ENCODE peak calls at places on chromosomes 16 and 17, in eight cellular contexts. F is ovary, I is brain microvascular endothelial cell, R is A549, W is fibroblast of pulmonary artery, P is psoas muscle, O is BJ, G is Caco-2. J is an unnamed sample.

GRCh38 chr16:27646811-27647210 is 96.9 kb downstream of the KATNIP start:
- DNase-seq in I (no peak), P (no peak), O (no peak), G (no peak), R (no peak), F (no peak), W (peak), J (peak)

GRCh38 chr17:29807520-29808361 is 122.3 kb downstream of the SSH2 start:
- DNase-seq in O (no peak), G (peak), W (peak), R (peak), P (peak), F (peak), I (peak), J (peak)

GRCh38 chr16:87698241-87698640 is 67.5 kb downstream of the KLHDC4 start:
- DNase-seq in W (no peak), R (no peak), F (no peak), O (no peak), P (no peak), I (no peak), G (no peak), J (no peak)

GRCh38 chr17:59366773-59367656 is 35.6 kb downstream of the YPEL2 start:
- DNase-seq in G (peak), R (no peak), I (peak), O (no peak), W (peak), F (peak), P (no peak), J (no peak)

GRCh38 chr16:49282690-49283375 is 1.2 kb upstream of the CBLN1 start:
- DNase-seq in I (no peak), P (no peak), O (no peak), R (no peak), G (peak), F (no peak), W (no peak), J (no peak)

GRCh38 chr16:64952177-64952576 is 169.7 kb downstream of the CDH11 start:
- DNase-seq in R (no peak), O (peak), W (peak), F (no peak), G (no peak), I (peak), P (no peak), J (peak)

GRCh38 chr16:89924298-89924924 is 1.3 kb downstream of the TUBB3 start:
- DNase-seq in R (no peak), I (no peak), O (no peak), P (no peak), F (no peak), W (peak), G (peak), J (no peak)

GRCh38 chr17:66431080-66431795 is 128.8 kb downstream of the PRKCA start:
- DNase-seq in F (no peak), P (no peak), G (no peak), W (peak), R (no peak), O (no peak), I (no peak), J (no peak)

GRCh38 chr17:15096511-15096910 is 168.6 kb downstream of the PMP22 start:
- DNase-seq in G (no peak), O (no peak), I (no peak), R (no peak), P (no peak), W (no peak), F (no peak), J (no peak)

GRCh38 chr16:10122546-10122945 is 59.7 kb downstream of the GRIN2A start:
- DNase-seq in F (no peak), O (no peak), P (no peak), I (no peak), G (peak), W (no peak), R (peak), J (no peak)

GRCh38 chr16:10122026-10122425 is 60.2 kb downstream of the GRIN2A start:
- DNase-seq in G (no peak), I (no peak), R (no peak), F (no peak), O (no peak), W (no peak), P (no peak), J (no peak)

GRCh38 chr16:10121496-10121895 is 60.7 kb downstream of the GRIN2A start:
- DNase-seq in O (peak), G (no peak), I (peak), P (no peak), R (no peak), W (peak), F (no peak), J (no peak)

GRCh38 chr16:10120953-10121352 is 61.3 kb downstream of the GRIN2A start:
- DNase-seq in I (peak), F (no peak), W (no peak), P (no peak), O (no peak), G (no peak), R (no peak), J (no peak)

DNA sequence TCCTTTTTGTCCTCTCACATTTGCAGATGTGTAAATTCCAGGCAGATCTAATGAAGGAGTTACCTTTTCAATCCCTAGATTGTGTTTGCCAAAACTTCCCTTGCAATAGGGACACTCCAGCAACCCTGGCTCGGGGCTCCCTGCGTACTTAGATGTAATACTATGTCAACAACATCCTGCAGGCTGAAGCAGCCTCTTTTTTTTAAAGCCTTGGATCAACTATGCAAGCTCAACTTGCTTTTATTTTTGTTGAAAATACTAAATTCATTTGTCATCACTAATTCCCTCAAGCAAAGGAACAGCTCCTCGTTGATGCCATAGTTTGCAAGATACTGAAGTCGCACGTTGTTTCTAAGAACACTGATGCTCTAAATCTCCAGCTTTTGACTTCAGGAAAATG is 59.1 kb downstream of the GRIN2A start:
- DNase-seq in R (no peak), P (no peak), O (no peak), F (no peak), G (no peak), W (no peak), I (peak), J (no peak)
- H3K4me3 ChIP-seq in R (no peak), P (no peak), O (no peak), F (no peak), G (no peak), W (no peak), I (no peak), J (no peak)

GRCh38 chr16:50747206-50747956 is 5.5 kb downstream of the CYLD start:
- DNase-seq in I (no peak), P (no peak), W (peak), G (peak), R (no peak), F (no peak), O (no peak), J (no peak)
- TF ChIP-seq CTCF in I (no peak), P (peak), W (peak), G (peak), R (no peak), F (no peak), O (no peak), J (no peak)

GRCh38 chr16:31475949-31476304 is 4.0 kb downstream of the TGFB1I1 start:
- DNase-seq in P (peak), G (peak), W (no peak), R (no peak), F (no peak), I (no peak), O (no peak), J (no peak)

GRCh38 chr16:31474173-31474714 is 2.3 kb downstream of the TGFB1I1 start:
- DNase-seq in R (no peak), W (peak), G (no peak), F (no peak), P (peak), O (peak), I (peak), J (no peak)

GRCh38 chr16:31474778-31475738 is 3.1 kb downstream of the TGFB1I1 start:
- DNase-seq in R (no peak), P (no peak), G (no peak), I (no peak), W (no peak), O (no peak), F (no peak), J (no peak)

GRCh38 chr16:31477220-31478216 is 5.4 kb upstream of the SLC5A2 start:
- DNase-seq in O (no peak), G (peak), I (no peak), R (no peak), F (no peak), W (no peak), P (peak), J (no peak)

DNA sequence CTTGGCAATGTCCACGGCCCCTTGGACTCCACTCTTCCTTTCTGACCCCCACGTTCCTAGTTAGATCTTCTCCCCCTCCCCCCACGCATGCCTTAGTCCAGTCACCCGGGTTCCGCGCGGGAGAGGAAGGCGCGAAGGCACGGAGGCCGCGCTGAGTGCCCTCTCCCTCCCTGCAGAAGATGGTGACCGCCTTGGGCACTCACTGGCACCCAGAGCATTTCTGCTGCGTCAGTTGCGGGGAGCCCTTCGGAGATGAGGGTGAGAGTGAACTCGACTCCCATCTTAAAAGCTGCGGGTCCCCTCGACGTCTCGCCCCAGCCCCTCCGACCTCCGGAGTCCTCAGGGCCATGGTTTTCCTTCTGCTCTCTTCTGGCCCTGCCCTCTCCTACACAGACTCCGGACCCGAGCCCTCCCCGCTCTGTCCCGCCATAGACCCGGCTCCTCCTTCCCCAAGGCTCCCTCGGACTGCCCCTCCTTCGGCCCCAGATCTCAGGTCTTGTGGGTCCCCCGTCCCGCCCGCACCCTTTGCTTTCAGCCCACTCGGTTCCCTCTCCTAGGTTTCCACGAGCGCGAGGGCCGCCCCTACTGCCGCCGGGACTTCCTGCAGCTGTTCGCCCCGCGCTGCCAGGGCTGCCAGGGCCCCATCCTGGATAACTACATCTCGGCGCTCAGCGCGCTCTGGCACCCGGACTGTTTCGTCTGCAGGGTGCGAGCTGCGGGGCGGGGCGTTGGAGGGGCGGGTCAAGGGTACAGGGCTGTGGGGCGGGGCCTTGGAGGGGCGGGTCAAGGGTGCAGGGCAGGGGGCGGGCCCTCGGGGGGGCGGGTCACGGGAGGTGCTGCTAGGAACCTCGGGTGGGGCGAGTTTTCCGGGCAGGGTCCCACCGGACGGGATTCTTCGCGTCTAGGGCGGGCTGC is 4.6 kb downstream of the TGFB1I1 start:
- DNase-seq in W (no peak), G (peak), O (no peak), P (peak), R (no peak), I (no peak), F (no peak), J (no peak)
- H3K4me3 ChIP-seq in W (no peak), G (peak), O (no peak), P (peak), R (no peak), I (no peak), F (no peak), J (no peak)

GRCh38 chr16:81586421-81586820 is 141.8 kb downstream of the CMIP start:
- DNase-seq in O (no peak), I (no peak), W (no peak), G (peak), R (no peak), P (no peak), F (no peak), J (no peak)

GRCh38 chr16:81587626-81588160 is 143.1 kb downstream of the CMIP start:
- DNase-seq in O (no peak), R (no peak), G (no peak), P (no peak), W (no peak), I (no peak), F (no peak), J (no peak)

GRCh38 chr16:81583893-81584705 is 139.5 kb downstream of the CMIP start:
- DNase-seq in O (no peak), P (no peak), F (no peak), I (no peak), W (no peak), G (no peak), R (peak), J (peak)

GRCh38 chr16:81586976-81587625 is 142.5 kb downstream of the CMIP start:
- DNase-seq in F (no peak), O (no peak), R (no peak), I (no peak), P (no peak), W (no peak), G (no peak), J (no peak)

DNA sequence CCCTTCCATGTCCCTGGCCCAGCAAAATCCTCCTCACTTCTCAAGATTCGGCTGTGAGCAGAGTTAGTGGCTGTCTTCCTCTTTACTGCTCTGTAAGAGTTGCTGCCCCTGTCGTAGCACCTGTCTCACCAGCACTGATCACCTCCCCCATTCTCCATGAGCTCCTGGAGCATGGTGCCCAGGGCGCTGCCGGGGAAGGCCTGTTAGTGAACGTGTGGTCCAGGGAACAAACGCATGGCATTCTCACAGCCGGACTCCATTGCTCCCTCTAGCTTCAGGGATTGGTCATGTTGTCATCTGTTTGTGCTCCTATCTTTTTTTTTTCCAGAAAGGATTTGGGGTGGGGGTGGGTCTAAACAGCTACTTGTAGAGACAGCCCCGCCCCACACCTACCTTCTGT is 141.2 kb downstream of the CMIP start:
- DNase-seq in G (peak), P (no peak), I (no peak), O (no peak), R (no peak), F (no peak), W (no peak), J (no peak)
- TF ChIP-seq CTCF in G (peak), P (no peak), I (peak), O (peak), R (peak), F (no peak), W (peak), J (peak)

DNA sequence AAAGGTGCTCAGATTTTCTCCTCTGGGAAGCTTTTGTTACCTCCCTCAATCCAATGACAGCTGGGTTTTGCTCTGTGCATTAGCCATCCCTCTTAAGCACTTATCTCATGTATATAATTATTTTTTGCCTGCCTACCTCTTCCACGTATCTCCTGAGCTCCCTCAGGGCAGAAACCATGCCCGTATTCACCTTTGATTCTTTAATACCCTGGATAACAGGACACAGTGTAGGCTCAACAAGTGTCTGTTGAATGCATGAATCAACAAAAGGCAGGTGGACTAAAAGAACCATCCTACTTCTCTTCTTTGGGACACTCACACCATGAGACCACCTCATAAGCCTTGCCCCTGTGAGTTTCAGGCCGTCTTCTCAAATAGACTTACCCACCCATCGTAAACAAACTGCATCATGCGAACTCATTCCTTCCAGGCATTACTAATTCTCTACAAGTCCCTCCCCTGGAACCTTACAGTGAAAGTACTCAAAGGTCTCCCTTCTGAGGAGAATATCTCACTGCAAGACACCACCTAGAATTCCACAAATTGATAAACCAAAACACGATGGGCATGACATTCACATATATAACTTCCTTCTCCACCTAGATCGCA is 3.2 kb downstream of the ARHGAP17 start:
- DNase-seq in W (no peak), O (no peak), I (no peak), G (no peak), P (no peak), F (no peak), R (no peak), J (no peak)
- H3K4me3 ChIP-seq in W (no peak), O (no peak), I (no peak), G (no peak), P (peak), F (no peak), R (peak), J (no peak)

GRCh38 chr17:76585649-76586593 is at the start of gene ST6GALNAC2:
- DNase-seq in O (no peak), G (peak), I (no peak), F (peak), P (peak), R (peak), W (peak), J (no peak)
- TF ChIP-seq CTCF in O (peak), G (no peak), I (no peak), F (peak), P (peak), R (peak), W (peak), J (no peak)